ENCODE peak calls at places on chromosome 14, in four cellular contexts. K, C, Y and I are unnamed samples. For H3K4me1, the result is how much of the 10 kb centered on the place peaks cover.

GRCh38 chr14:25121342-25122129 is 71.6 kb upstream of the STXBP6 start:
- DNase-seq in Y (no peak), C (no peak), K (no peak), I (no peak)

GRCh38 chr14:68016243-68016914 is 196.8 kb downstream of the RAD51B start:
- DNase-seq in K (no peak), Y (no peak), C (no peak), I (no peak)

GRCh38 chr14:27427796-27428195 is 830.0 kb upstream of the NOVA1 start:
- DNase-seq in Y (no peak), C (no peak), K (no peak), I (no peak)

GRCh38 chr14:26870722-26871121 is 272.9 kb upstream of the NOVA1 start:
- DNase-seq in K (no peak), Y (no peak), C (no peak), I (no peak)

GRCh38 chr14:51487848-51488247 is 163.9 kb upstream of the FRMD6 start:
- DNase-seq in K (no peak), Y (no peak), C (no peak), I (no peak)

GRCh38 chr14:68792022-68792829 is 641 bp downstream of the ZFP36L1 start:
- DNase-seq in C (no peak), Y (peak), K (peak), I (peak)

GRCh38 chr14:23154876-23155587 is 28.4 kb downstream of the SLC7A8 start:
- DNase-seq in C (no peak), Y (peak), K (no peak), I (peak)

GRCh38 chr14:32327255-32327961 is 1.7 kb upstream of the AKAP6 start:
- DNase-seq in K (no peak), Y (no peak), C (no peak), I (no peak)

GRCh38 chr14:69643430-69644200 is 32.2 kb downstream of the SUSD6 start:
- DNase-seq in K (no peak), C (peak), Y (peak), I (peak)

GRCh38 chr14:37497422-37497821 is 97.6 kb downstream of the FOXA1 start:
- DNase-seq in K (no peak), C (no peak), Y (no peak), I (no peak)

GRCh38 chr14:89243286-89243685 is 173.7 kb downstream of the FOXN3 start:
- DNase-seq in C (no peak), Y (no peak), K (no peak), I (no peak)

GRCh38 chr14:74239848-74240793 is 872 bp downstream of the VSX2 start:
- DNase-seq in C (no peak), K (no peak), Y (no peak), I (no peak)

GRCh38 chr14:101707285-101707842 is 54.1 kb upstream of the PPP2R5C start:
- DNase-seq in C (peak), Y (no peak), K (no peak), I (peak)

GRCh38 chr14:71698698-71699097 is 233.5 kb upstream of the RGS6 start:
- DNase-seq in C (no peak), Y (no peak), K (no peak), I (no peak)

GRCh38 chr14:39203659-39204606 is 28.9 kb downstream of the PNN start:
- DNase-seq in C (peak), K (no peak), Y (peak), I (peak)

GRCh38 chr14:70995671-70996070 is 88.4 kb downstream of the PCNX1 start:
- DNase-seq in Y (no peak), C (no peak), K (no peak), I (peak)

GRCh38 chr14:23351681-23352505 is 794 bp downstream of the SLC22A17 start:
- DNase-seq in C (no peak), K (peak), Y (no peak), I (no peak)

GRCh38 chr14:66137076-66137475 is 349.1 kb upstream of the CCDC196 start:
- DNase-seq in Y (no peak), K (no peak), C (no peak), I (no peak)

GRCh38 chr14:98130691-98131090 is 1141.3 kb downstream of the BCL11B start:
- DNase-seq in K (no peak), C (no peak), Y (no peak), I (no peak)

GRCh38 chr14:89616425-89617141 is 199.6 kb upstream of the FOXN3 start:
- DNase-seq in K (no peak), Y (no peak), C (no peak), I (peak)

GRCh38 chr14:50763386-50764007 is 67.5 kb downstream of the NIN start:
- DNase-seq in C (no peak), K (no peak), Y (peak), I (no peak)

GRCh38 chr14:29042546-29042945 is 276.0 kb downstream of the FOXG1 start:
- DNase-seq in C (no peak), K (no peak), Y (no peak), I (no peak)

GRCh38 chr14:101035466-101036225 is 132.1 kb upstream of the RTL1 start:
- DNase-seq in Y (no peak), K (peak), C (no peak), I (no peak)

GRCh38 chr14:62179367-62180018 is 417.3 kb downstream of the SNAPC1 start:
- DNase-seq in Y (peak), C (peak), K (no peak), I (peak)

GRCh38 chr14:90739318-90740077 is 76.7 kb downstream of the TTC7B start:
- DNase-seq in K (no peak), C (no peak), Y (no peak), I (no peak)

DNA sequence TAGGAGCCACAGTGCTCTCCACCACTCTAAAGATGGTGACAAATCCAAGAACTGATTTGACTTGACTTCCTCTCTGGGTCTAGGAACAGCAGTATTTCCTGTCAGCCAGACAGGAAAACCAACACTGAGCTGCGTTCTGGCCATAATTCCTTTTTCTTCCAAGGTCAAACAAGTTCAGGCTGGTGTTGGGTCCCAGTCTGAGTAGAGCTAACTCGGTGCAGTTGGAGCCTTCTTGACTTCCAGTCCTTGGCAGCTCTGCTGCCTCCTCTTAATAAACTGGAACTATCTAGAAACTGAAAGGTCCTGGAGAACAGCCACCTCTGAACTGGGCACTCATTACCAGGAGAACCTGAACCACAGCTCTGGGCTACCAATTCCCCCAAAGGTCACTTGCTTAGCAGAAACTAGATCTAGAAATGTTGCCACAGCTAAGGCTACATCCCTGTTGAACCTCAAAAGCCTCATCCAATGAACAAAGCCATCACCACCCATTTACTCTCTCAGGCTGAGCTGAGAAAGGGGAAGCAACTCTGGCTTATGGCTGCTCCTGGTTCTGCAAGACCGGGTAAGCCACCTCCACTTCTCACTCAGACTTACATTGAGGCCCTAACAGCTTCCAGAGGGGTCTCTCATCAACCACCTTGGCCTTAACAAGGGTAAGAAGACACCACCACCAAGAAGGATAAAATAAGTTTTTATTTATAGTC is 27.7 kb downstream of the MAX start:
- DNase-seq in Y (no peak), K (no peak), C (no peak), I (no peak)
- H3K4me1 ChIP-seq in Y (half or more), K (half or more), C (under half), I (under half)

DNA sequence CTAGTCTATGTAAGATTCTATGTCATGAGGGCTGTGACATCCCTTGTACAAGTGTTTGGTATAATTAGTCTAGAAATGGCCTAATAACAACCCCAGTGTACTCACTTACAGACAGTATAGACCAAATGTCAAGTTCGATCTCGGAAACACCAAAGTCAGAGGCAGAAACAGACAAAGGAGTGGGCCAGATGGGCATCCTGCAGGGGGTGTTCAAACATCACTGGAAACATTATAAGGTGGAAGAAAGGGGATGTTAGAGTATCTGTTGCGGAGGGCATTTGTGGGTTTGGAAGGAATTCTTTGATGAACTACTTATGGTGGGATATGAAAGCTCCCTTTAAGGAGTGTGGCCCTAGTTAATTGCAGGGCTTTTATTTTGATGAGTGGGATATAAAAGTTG is 134.6 kb downstream of the ESR2 start:
- DNase-seq in K (no peak), C (no peak), Y (no peak), I (no peak)
- TF ChIP-seq CTCF in K (peak), C (no peak), Y (no peak), I (no peak)

DNA sequence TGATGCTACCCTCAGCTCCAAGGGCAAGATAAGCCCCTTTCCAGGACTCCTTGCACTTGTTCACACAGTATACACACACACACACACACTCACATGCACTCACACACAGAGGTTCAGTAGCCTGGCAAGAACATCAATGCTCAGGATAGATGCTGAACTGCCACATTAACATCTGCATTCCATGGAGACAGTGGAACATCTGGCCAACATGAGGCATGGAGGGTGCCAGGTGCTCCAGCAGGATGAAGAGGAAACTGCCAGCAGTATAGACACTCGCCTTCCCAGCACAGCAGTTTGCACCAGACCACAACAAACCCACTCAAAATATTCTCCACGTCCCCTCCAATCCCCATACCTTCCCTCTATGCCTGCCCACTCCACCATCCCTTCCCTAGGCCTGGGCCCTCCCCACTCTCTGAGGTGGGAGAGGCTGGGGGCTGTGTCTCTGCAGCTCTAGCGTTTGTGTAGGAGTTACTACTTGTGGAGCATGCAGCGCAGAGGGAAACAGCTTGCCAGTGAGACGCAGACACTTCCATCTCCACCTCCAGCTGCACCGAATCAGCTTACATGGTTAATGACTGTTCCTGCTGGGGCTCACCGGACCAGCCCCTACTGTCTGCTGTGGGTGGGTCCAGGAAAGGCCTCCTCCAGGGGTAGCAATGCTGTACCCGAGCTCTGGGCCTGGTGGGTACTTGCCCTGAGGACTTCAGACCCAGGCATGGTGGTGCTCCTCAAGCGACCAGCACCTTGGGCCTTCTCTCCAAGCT is 18.7 kb upstream of the PLEKHG3 start:
- DNase-seq in Y (no peak), C (no peak), K (no peak), I (no peak)
- H3K27ac ChIP-seq in Y (no peak), C (no peak), K (no peak), I (no peak)

GRCh38 chr14:93975791-93976476 is 436 bp downstream of the ASB2 start:
- DNase-seq in K (no peak), C (no peak), Y (no peak), I (no peak)
- H3K4me1 ChIP-seq in K (under half), C (under half), Y (under half), I (under half)

GRCh38 chr14:96304956-96305355 is 48.9 kb downstream of the BDKRB1 start:
- DNase-seq in C (peak), Y (no peak), K (no peak), I (no peak)
- TF ChIP-seq CTCF in C (peak), Y (no peak), K (no peak), I (no peak)

GRCh38 chr14:105290598-105291356 is 10.0 kb downstream of the BRF1 start:
- DNase-seq in K (no peak), Y (no peak), C (no peak), I (no peak)
- H3K27ac ChIP-seq in K (peak), Y (no peak), C (no peak), I (no peak)

GRCh38 chr14:75864352-75864751 is 117.4 kb downstream of the TGFB3 start:
- DNase-seq in C (no peak), Y (no peak), K (no peak), I (no peak)

GRCh38 chr14:75861161-75861621 is 120.6 kb downstream of the TGFB3 start:
- DNase-seq in Y (no peak), C (peak), K (no peak), I (no peak)

GRCh38 chr14:75871181-75871880 is 110.5 kb downstream of the TGFB3 start:
- DNase-seq in Y (no peak), K (no peak), C (no peak), I (no peak)

DNA sequence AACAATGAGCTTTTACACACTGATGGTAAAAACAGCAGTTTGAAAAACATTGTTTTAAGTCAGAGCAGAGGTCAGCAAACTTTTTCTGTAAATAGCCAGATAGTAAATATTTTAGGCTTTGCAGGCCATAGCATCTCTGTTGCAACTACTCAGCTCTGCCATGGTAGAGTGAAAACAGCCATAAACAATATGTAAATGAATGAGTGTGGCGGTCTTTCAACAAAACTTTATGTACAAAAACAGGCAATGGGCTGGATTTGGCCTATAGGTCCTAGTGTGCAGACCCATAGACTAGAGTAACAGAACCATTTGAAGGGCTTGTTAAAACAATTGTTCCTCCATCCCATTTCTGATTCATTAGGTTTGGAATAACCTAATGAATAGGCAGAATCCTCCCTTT is 114.8 kb downstream of the TGFB3 start:
- DNase-seq in K (no peak), C (no peak), Y (no peak), I (no peak)
- H3K4me1 ChIP-seq in K (under half), C (under half), Y (half or more), I (under half)